ENCODE peak calls at places on chromosomes 4 and X, in nine cellular contexts. One of them, this sample, is unnamed.

GRCh38 chr4:116400480-116400879 is 684.9 kb downstream of the TRAM1L1 start:
- DNase-seq in psoas muscle: no peak
- DNase-seq in PC-9: no peak
- DNase-seq in tibial artery: no peak
- DNase-seq in mammary epithelial cell: no peak
- DNase-seq in GM23338: no peak
- DNase-seq in epithelial cell of esophagus: peak
- DNase-seq in NB4: peak
- DNase-seq in H9: no peak
- DNase-seq in this sample: no peak

GRCh38 chr4:121479801-121480200 is 99.0 kb upstream of the QRFPR start:
- DNase-seq in psoas muscle: no peak
- DNase-seq in PC-9: no peak
- DNase-seq in tibial artery: no peak
- DNase-seq in mammary epithelial cell: peak
- DNase-seq in GM23338: no peak
- DNase-seq in epithelial cell of esophagus: peak
- DNase-seq in NB4: no peak
- DNase-seq in H9: no peak
- DNase-seq in this sample: no peak

GRCh38 chrX:119218198-119218597 is 17.9 kb upstream of the PGRMC1 start:
- DNase-seq in psoas muscle: no peak
- DNase-seq in PC-9: no peak
- DNase-seq in tibial artery: no peak
- DNase-seq in mammary epithelial cell: no peak
- DNase-seq in GM23338: peak
- DNase-seq in epithelial cell of esophagus: peak
- DNase-seq in NB4: peak
- DNase-seq in H9: no peak
- DNase-seq in this sample: no peak

GRCh38 chr4:107711831-107712230 is 8.2 kb downstream of the PAPSS1 start:
- DNase-seq in psoas muscle: no peak
- DNase-seq in PC-9: no peak
- DNase-seq in tibial artery: no peak
- DNase-seq in mammary epithelial cell: no peak
- DNase-seq in GM23338: no peak
- DNase-seq in epithelial cell of esophagus: no peak
- DNase-seq in NB4: no peak
- DNase-seq in H9: no peak
- DNase-seq in this sample: no peak

GRCh38 chr4:89056953-89057398 is at the start of gene FAM13A:
- DNase-seq in psoas muscle: peak
- DNase-seq in PC-9: peak
- DNase-seq in tibial artery: peak
- DNase-seq in mammary epithelial cell: peak
- DNase-seq in GM23338: peak
- DNase-seq in epithelial cell of esophagus: peak
- DNase-seq in NB4: peak
- DNase-seq in H9: peak
- DNase-seq in this sample: peak

GRCh38 chrX:150036181-150036580 is 97.9 kb upstream of the EOLA2 start:
- DNase-seq in psoas muscle: no peak
- DNase-seq in PC-9: peak
- DNase-seq in tibial artery: no peak
- DNase-seq in mammary epithelial cell: peak
- DNase-seq in GM23338: no peak
- DNase-seq in epithelial cell of esophagus: peak
- DNase-seq in NB4: no peak
- DNase-seq in H9: no peak
- DNase-seq in this sample: peak

GRCh38 chrX:141341341-141341740 is 99.0 kb upstream of the SPANXC start:
- DNase-seq in psoas muscle: no peak
- DNase-seq in PC-9: no peak
- DNase-seq in tibial artery: no peak
- DNase-seq in mammary epithelial cell: peak
- DNase-seq in GM23338: no peak
- DNase-seq in epithelial cell of esophagus: peak
- DNase-seq in NB4: no peak
- DNase-seq in H9: no peak
- DNase-seq in this sample: no peak

GRCh38 chr4:79917246-79917645 is 155.8 kb downstream of the ANTXR2 start:
- DNase-seq in psoas muscle: peak
- DNase-seq in PC-9: no peak
- DNase-seq in tibial artery: no peak
- DNase-seq in mammary epithelial cell: peak
- DNase-seq in GM23338: peak
- DNase-seq in epithelial cell of esophagus: peak
- DNase-seq in NB4: peak
- DNase-seq in H9: peak
- DNase-seq in this sample: peak

GRCh38 chr4:145417348-145418130 is 64.1 kb upstream of the SMAD1 start:
- DNase-seq in psoas muscle: no peak
- DNase-seq in PC-9: no peak
- DNase-seq in tibial artery: no peak
- DNase-seq in mammary epithelial cell: no peak
- DNase-seq in GM23338: no peak
- DNase-seq in epithelial cell of esophagus: no peak
- DNase-seq in NB4: no peak
- DNase-seq in H9: no peak
- DNase-seq in this sample: no peak

GRCh38 chrX:71636438-71637252 is 18.3 kb upstream of the CXCR3 start:
- DNase-seq in psoas muscle: no peak
- DNase-seq in PC-9: no peak
- DNase-seq in tibial artery: no peak
- DNase-seq in mammary epithelial cell: no peak
- DNase-seq in GM23338: no peak
- DNase-seq in epithelial cell of esophagus: no peak
- DNase-seq in NB4: no peak
- DNase-seq in H9: no peak
- DNase-seq in this sample: no peak

GRCh38 chr4:19693949-19694597 is 557.6 kb upstream of the SLIT2 start:
- DNase-seq in psoas muscle: no peak
- DNase-seq in PC-9: no peak
- DNase-seq in tibial artery: no peak
- DNase-seq in mammary epithelial cell: no peak
- DNase-seq in GM23338: peak
- DNase-seq in epithelial cell of esophagus: no peak
- DNase-seq in NB4: no peak
- DNase-seq in H9: peak
- DNase-seq in this sample: no peak

GRCh38 chr4:146520894-146521542 is 722 bp downstream of the SLC10A7 start:
- DNase-seq in psoas muscle: no peak
- DNase-seq in PC-9: peak
- DNase-seq in tibial artery: no peak
- DNase-seq in mammary epithelial cell: peak
- DNase-seq in GM23338: peak
- DNase-seq in epithelial cell of esophagus: peak
- DNase-seq in NB4: peak
- DNase-seq in H9: no peak
- DNase-seq in this sample: peak

GRCh38 chr4:122827899-122828601 is 1.4 kb downstream of the FGF2 start:
- DNase-seq in psoas muscle: no peak
- DNase-seq in PC-9: no peak
- DNase-seq in tibial artery: peak
- DNase-seq in mammary epithelial cell: peak
- DNase-seq in GM23338: peak
- DNase-seq in epithelial cell of esophagus: peak
- DNase-seq in NB4: peak
- DNase-seq in H9: peak
- DNase-seq in this sample: peak

GRCh38 chrX:12237131-12237530 is 98.9 kb downstream of the FRMPD4 start:
- DNase-seq in psoas muscle: no peak
- DNase-seq in PC-9: no peak
- DNase-seq in tibial artery: no peak
- DNase-seq in mammary epithelial cell: peak
- DNase-seq in GM23338: no peak
- DNase-seq in epithelial cell of esophagus: peak
- DNase-seq in NB4: no peak
- DNase-seq in H9: no peak
- DNase-seq in this sample: no peak

GRCh38 chr4:140688711-140689598 is 67.2 kb downstream of the TBC1D9 start:
- DNase-seq in psoas muscle: no peak
- DNase-seq in PC-9: no peak
- DNase-seq in tibial artery: no peak
- DNase-seq in mammary epithelial cell: no peak
- DNase-seq in GM23338: no peak
- DNase-seq in epithelial cell of esophagus: no peak
- DNase-seq in NB4: no peak
- DNase-seq in H9: no peak
- DNase-seq in this sample: no peak

GRCh38 chr4:76897522-76898384 is at the start of gene SOWAHB:
- DNase-seq in psoas muscle: peak
- DNase-seq in PC-9: peak
- DNase-seq in tibial artery: peak
- DNase-seq in mammary epithelial cell: peak
- DNase-seq in GM23338: peak
- DNase-seq in epithelial cell of esophagus: peak
- DNase-seq in NB4: no peak
- DNase-seq in H9: peak
- DNase-seq in this sample: peak

GRCh38 chr4:144399927-144400326 is 246.0 kb upstream of the HHIP start:
- DNase-seq in psoas muscle: no peak
- DNase-seq in PC-9: peak
- DNase-seq in tibial artery: no peak
- DNase-seq in mammary epithelial cell: peak
- DNase-seq in GM23338: no peak
- DNase-seq in epithelial cell of esophagus: peak
- DNase-seq in NB4: peak
- DNase-seq in H9: no peak
- DNase-seq in this sample: peak

GRCh38 chr4:111652986-111653385 is 492.3 kb upstream of the FAM241A start:
- DNase-seq in psoas muscle: no peak
- DNase-seq in PC-9: no peak
- DNase-seq in tibial artery: no peak
- DNase-seq in mammary epithelial cell: no peak
- DNase-seq in GM23338: no peak
- DNase-seq in epithelial cell of esophagus: peak
- DNase-seq in NB4: no peak
- DNase-seq in H9: no peak
- DNase-seq in this sample: no peak

GRCh38 chr4:135838889-135839288 is 1637.3 kb upstream of the PABPC4L start:
- DNase-seq in psoas muscle: no peak
- DNase-seq in PC-9: peak
- DNase-seq in tibial artery: no peak
- DNase-seq in mammary epithelial cell: no peak
- DNase-seq in GM23338: peak
- DNase-seq in epithelial cell of esophagus: peak
- DNase-seq in NB4: peak
- DNase-seq in H9: peak
- DNase-seq in this sample: no peak

GRCh38 chrX:8668797-8669196 is 63.1 kb downstream of the ANOS1 start:
- DNase-seq in psoas muscle: peak
- DNase-seq in PC-9: peak
- DNase-seq in tibial artery: no peak
- DNase-seq in mammary epithelial cell: no peak
- DNase-seq in GM23338: peak
- DNase-seq in epithelial cell of esophagus: no peak
- DNase-seq in NB4: peak
- DNase-seq in H9: no peak
- DNase-seq in this sample: peak

GRCh38 chr4:188658958-188659522 is 519.8 kb downstream of the TRIML1 start:
- DNase-seq in psoas muscle: no peak
- DNase-seq in PC-9: no peak
- DNase-seq in tibial artery: no peak
- DNase-seq in mammary epithelial cell: no peak
- DNase-seq in GM23338: peak
- DNase-seq in epithelial cell of esophagus: no peak
- DNase-seq in NB4: no peak
- DNase-seq in H9: peak
- DNase-seq in this sample: no peak
- TF ChIP-seq CTCF in psoas muscle: no peak
- TF ChIP-seq CTCF in PC-9: no peak
- TF ChIP-seq CTCF in tibial artery: no peak
- TF ChIP-seq CTCF in mammary epithelial cell: no peak
- TF ChIP-seq CTCF in GM23338: peak
- TF ChIP-seq CTCF in epithelial cell of esophagus: no peak
- TF ChIP-seq CTCF in NB4: no peak
- TF ChIP-seq CTCF in H9: peak
- TF ChIP-seq CTCF in this sample: no peak

DNA sequence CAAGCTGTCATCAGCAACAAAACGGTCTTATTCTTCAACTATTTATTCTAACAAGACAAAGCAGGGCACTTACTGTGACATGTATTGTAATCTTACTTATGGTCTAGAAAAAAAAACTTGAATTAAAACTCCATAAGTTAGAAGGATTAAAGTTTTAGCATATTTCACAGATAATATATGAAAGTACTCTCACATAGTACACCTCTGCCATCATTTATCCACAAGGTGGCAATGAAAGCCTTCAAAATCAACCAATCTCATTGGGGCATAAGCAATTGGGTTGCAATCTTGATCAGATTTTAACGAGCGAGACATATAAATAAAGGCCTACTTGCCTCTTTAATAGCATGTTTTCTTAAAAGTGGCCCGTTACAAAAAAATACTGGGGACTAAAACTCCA is 1382.9 kb downstream of the FAM133A start:
- DNase-seq in psoas muscle: no peak
- DNase-seq in PC-9: no peak
- DNase-seq in tibial artery: no peak
- DNase-seq in mammary epithelial cell: peak
- DNase-seq in GM23338: peak
- DNase-seq in epithelial cell of esophagus: no peak
- DNase-seq in NB4: no peak
- DNase-seq in H9: no peak
- DNase-seq in this sample: no peak
- TF ChIP-seq CTCF in psoas muscle: no peak
- TF ChIP-seq CTCF in PC-9: peak
- TF ChIP-seq CTCF in tibial artery: no peak
- TF ChIP-seq CTCF in mammary epithelial cell: peak
- TF ChIP-seq CTCF in GM23338: peak
- TF ChIP-seq CTCF in epithelial cell of esophagus: no peak
- TF ChIP-seq CTCF in NB4: no peak
- TF ChIP-seq CTCF in H9: peak
- TF ChIP-seq CTCF in this sample: no peak

GRCh38 chrX:29911673-29912072 is 303.7 kb upstream of the MAGEB2 start:
- DNase-seq in psoas muscle: no peak
- DNase-seq in PC-9: no peak
- DNase-seq in tibial artery: no peak
- DNase-seq in mammary epithelial cell: no peak
- DNase-seq in GM23338: no peak
- DNase-seq in epithelial cell of esophagus: no peak
- DNase-seq in NB4: peak
- DNase-seq in H9: no peak
- DNase-seq in this sample: no peak
- TF ChIP-seq CTCF in psoas muscle: no peak
- TF ChIP-seq CTCF in PC-9: peak
- TF ChIP-seq CTCF in tibial artery: no peak
- TF ChIP-seq CTCF in mammary epithelial cell: peak
- TF ChIP-seq CTCF in GM23338: no peak
- TF ChIP-seq CTCF in epithelial cell of esophagus: no peak
- TF ChIP-seq CTCF in NB4: no peak
- TF ChIP-seq CTCF in H9: peak
- TF ChIP-seq CTCF in this sample: no peak

DNA sequence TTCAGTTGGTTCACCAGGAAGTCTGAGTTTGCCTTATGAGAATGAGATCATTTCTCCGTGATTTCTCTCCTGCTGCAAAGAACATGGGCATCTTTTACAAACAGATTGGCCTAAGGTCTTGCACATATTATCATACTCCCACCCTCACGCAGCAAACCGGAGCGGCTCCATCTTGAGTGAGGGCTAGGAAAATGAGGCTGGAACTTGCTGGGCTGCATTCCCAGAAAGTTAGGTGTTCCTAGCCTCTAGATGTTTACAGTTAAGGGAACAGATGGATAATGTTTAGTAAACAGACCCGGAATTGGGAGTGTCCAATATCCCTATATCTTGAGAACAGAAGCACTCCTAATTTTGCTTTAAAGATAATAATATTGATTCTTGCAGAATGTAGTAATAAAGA is 247.9 kb upstream of the VCX3A start:
- DNase-seq in psoas muscle: no peak
- DNase-seq in PC-9: no peak
- DNase-seq in tibial artery: no peak
- DNase-seq in mammary epithelial cell: no peak
- DNase-seq in GM23338: no peak
- DNase-seq in epithelial cell of esophagus: no peak
- DNase-seq in NB4: no peak
- DNase-seq in H9: no peak
- DNase-seq in this sample: no peak
- TF ChIP-seq CTCF in psoas muscle: no peak
- TF ChIP-seq CTCF in PC-9: no peak
- TF ChIP-seq CTCF in tibial artery: no peak
- TF ChIP-seq CTCF in mammary epithelial cell: no peak
- TF ChIP-seq CTCF in GM23338: no peak
- TF ChIP-seq CTCF in epithelial cell of esophagus: no peak
- TF ChIP-seq CTCF in NB4: no peak
- TF ChIP-seq CTCF in H9: no peak
- TF ChIP-seq CTCF in this sample: no peak

This sample was measured in Calu3.